ENCODE peak calls at places on chromosomes 16 and 17, in eight cellular contexts. N is left ventricle myocardium inferior, C is fibroblast of pulmonary artery, J is kidney epithelial cell, B is skeletal muscle cell, U is ovary, Y is A549, M is right atrium auricular region. O is an unnamed sample.

GRCh38 chr16:79328327-79329162 is 272.0 kb downstream of the MAF start:
- DNase-seq in N (no peak), C (no peak), J (no peak), B (no peak), U (no peak), Y (no peak), M (no peak), O (no peak)

GRCh38 chr17:80743181-80743771 is 198.6 kb downstream of the RPTOR start:
- DNase-seq in N (no peak), C (no peak), J (no peak), B (no peak), U (no peak), Y (no peak), M (no peak), O (no peak)

GRCh38 chr17:78041401-78042179 is 83.1 kb downstream of the TNRC6C start:
- DNase-seq in N (no peak), C (peak), J (no peak), B (no peak), U (no peak), Y (no peak), M (no peak), O (no peak)

GRCh38 chr16:82504811-82505210 is 122.0 kb upstream of the CDH13 start:
- DNase-seq in N (no peak), C (no peak), J (no peak), B (no peak), U (peak), Y (no peak), M (no peak), O (no peak)

GRCh38 chr17:15171433-15172047 is 93.6 kb downstream of the PMP22 start:
- DNase-seq in N (peak), C (peak), J (peak), B (peak), U (peak), Y (peak), M (peak), O (peak)

GRCh38 chr17:39863918-39864746 is at the start of gene IKZF3:
- DNase-seq in N (peak), C (peak), J (peak), B (no peak), U (no peak), Y (peak), M (no peak), O (peak)

GRCh38 chr17:63162406-63163157 is 196.5 kb downstream of the TANC2 start:
- DNase-seq in N (no peak), C (no peak), J (no peak), B (no peak), U (no peak), Y (no peak), M (no peak), O (no peak)

GRCh38 chr17:34895388-34895787 is 65.9 kb downstream of the CCT6B start:
- DNase-seq in N (no peak), C (no peak), J (no peak), B (no peak), U (no peak), Y (no peak), M (no peak), O (no peak)

GRCh38 chr16:86103320-86103719 is 204.4 kb downstream of the IRF8 start:
- DNase-seq in N (no peak), C (no peak), J (no peak), B (no peak), U (no peak), Y (no peak), M (no peak), O (peak)

GRCh38 chr17:22233382-22233781 is 541.1 kb downstream of the KCNJ18 start:
- DNase-seq in N (no peak), C (no peak), J (no peak), B (no peak), U (no peak), Y (no peak), M (no peak), O (no peak)

GRCh38 chr16:72092832-72093447 is 480 bp downstream of the TXNL4B start:
- DNase-seq in N (no peak), C (peak), J (no peak), B (peak), U (no peak), Y (peak), M (no peak), O (no peak)
- H3K4me3 ChIP-seq in N (peak), C (peak), J (peak), B (peak), U (peak), Y (peak), M (peak), O (peak)

GRCh38 chr16:507996-508395 is 19.5 kb upstream of the CAPN15 start:
- DNase-seq in N (no peak), C (no peak), J (no peak), B (no peak), U (no peak), Y (no peak), M (no peak), O (no peak)

GRCh38 chr16:505479-506245 is 21.9 kb upstream of the CAPN15 start:
- DNase-seq in N (no peak), C (no peak), J (no peak), B (no peak), U (no peak), Y (no peak), M (no peak), O (no peak)

GRCh38 chr16:506246-506546 is 21.3 kb upstream of the CAPN15 start:
- DNase-seq in N (no peak), C (no peak), J (no peak), B (no peak), U (no peak), Y (no peak), M (no peak), O (no peak)

GRCh38 chr16:512802-513201 is 14.7 kb upstream of the CAPN15 start:
- DNase-seq in N (no peak), C (no peak), J (no peak), B (no peak), U (no peak), Y (no peak), M (no peak), O (no peak)

DNA sequence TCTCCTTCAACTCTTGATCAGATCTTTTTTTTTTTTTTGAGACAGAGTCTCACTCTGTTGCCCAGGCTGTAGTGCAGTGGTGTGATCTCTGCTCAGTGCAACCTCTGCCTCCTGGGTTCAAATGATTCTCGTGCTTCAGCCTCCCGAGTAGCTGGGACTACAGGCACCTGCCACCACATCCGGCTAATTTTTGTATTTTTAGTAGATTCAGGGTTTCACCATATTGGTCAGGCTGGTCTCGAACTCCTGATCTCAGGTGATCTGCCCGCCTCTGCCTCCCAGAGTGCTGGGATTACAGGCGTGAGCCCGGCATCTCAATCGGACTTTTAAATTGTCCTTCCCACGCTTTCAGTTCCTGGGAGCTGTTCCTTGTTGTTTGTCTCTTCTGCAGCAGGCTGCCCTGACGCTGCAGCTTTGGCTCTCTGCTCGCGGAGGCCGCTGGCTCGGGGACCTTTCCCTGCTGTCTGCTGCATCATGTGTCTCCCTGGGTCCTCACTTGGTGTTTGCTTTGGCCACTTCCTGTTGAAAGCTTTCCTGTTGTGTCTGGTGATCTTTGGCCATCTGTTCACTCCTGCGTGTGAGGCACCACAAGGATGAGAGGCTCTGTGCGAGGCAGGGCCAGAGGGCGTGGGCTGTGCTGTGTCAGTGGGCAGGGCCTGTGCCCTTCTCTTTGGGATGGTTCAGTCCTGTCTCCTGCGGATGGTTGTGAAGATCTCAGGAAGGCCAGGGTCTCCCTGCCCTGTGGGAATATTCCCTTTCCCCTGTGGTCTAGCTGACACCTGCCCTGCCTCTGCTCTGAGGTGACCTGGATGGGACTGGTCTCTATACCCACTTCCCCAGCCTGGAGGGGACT is 18.4 kb upstream of the CAPN15 start:
- DNase-seq in N (no peak), C (peak), J (no peak), B (no peak), U (no peak), Y (no peak), M (no peak), O (no peak)
- H3K4me3 ChIP-seq in N (no peak), C (no peak), J (no peak), B (no peak), U (no peak), Y (no peak), M (no peak), O (no peak)

DNA sequence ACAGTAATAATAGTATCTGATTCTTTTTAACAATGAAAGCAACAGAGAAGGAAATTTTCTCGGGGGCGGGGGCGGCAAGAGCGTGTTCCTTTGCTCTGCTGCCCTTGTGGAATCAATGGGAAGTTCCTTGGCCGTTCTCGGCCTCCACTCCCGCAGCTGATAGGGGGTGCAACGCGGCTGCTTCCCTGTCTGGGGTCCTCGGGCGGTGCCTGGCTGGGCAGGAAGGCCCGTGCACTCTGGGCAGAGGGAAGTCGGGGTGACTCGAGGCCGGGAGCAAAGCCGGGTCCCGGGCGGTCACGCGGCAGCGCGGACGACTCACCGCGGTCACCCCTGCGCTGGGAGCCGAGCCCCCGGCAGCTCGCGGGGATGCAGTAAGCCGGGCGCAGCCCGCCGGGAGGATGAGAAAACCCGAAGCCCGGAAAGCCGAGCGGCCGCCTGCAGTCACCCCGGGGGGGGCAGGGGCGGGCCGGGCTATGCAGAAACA is 2.5 kb downstream of the TUBB3 start:
- DNase-seq in N (no peak), C (no peak), J (no peak), B (no peak), U (no peak), Y (no peak), M (no peak), O (no peak)
- H3K4me3 ChIP-seq in N (peak), C (peak), J (peak), B (peak), U (peak), Y (peak), M (peak), O (no peak)

GRCh38 chr17:33273743-33274410 is 19.2 kb downstream of the ASIC2 start:
- DNase-seq in N (no peak), C (no peak), J (no peak), B (no peak), U (no peak), Y (no peak), M (no peak), O (no peak)
- H3K4me3 ChIP-seq in N (no peak), C (no peak), J (no peak), B (no peak), U (no peak), Y (no peak), M (no peak), O (no peak)

GRCh38 chr17:5535436-5535835 is 48.9 kb downstream of the NLRP1 start:
- DNase-seq in N (no peak), C (no peak), J (no peak), B (no peak), U (no peak), Y (no peak), M (no peak), O (no peak)
- H3K4me3 ChIP-seq in N (no peak), C (no peak), J (no peak), B (no peak), U (no peak), Y (no peak), M (no peak), O (no peak)

GRCh38 chr17:56835259-56835575 is 1.3 kb downstream of the DGKE start:
- DNase-seq in N (no peak), C (no peak), J (no peak), B (no peak), U (no peak), Y (no peak), M (no peak), O (no peak)

GRCh38 chr17:56833812-56834379 is at the start of the genes C17orf67 and DGKE:
- DNase-seq in N (peak), C (peak), J (peak), B (peak), U (peak), Y (peak), M (peak), O (peak)

GRCh38 chr17:56832446-56832845 is 1.3 kb downstream of the C17orf67 start:
- DNase-seq in N (no peak), C (no peak), J (no peak), B (no peak), U (no peak), Y (no peak), M (no peak), O (no peak)

GRCh38 chr17:56833023-56833811 is 503 bp downstream of the C17orf67 start:
- DNase-seq in N (peak), C (peak), J (no peak), B (no peak), U (peak), Y (peak), M (peak), O (peak)

GRCh38 chr17:56834380-56835258 is 668 bp downstream of the DGKE start:
- DNase-seq in N (peak), C (peak), J (no peak), B (no peak), U (no peak), Y (peak), M (no peak), O (peak)
- H3K4me3 ChIP-seq in N (peak), C (peak), J (peak), B (peak), U (peak), Y (peak), M (peak), O (peak)

DNA sequence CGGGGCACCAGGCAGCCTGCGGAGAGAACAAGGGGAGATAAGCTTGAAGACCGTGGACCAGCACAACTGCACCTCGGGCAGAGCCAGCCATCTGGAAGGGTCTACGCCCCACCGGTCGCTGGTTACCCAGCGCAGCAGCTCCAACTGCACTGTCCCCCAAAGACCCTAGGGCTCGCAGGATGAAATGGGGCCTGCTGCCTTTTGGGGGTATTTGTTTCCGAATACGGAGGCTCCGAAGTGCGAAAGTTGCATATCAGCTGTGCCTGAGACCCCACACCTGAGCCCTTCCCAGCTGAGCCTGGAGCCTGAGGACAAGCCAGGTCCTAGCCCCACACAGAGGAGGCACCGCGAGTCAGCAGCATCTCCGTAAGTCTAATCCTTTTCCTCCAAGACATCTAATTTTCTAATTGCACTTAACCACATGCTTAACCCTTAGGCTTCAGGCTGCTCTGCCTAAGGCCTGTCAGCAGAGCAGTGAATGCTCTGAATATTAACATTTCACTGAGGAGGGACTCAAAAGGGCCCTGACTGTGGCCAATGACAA is 4.0 kb downstream of the KIFC3 start:
- DNase-seq in N (no peak), C (no peak), J (no peak), B (no peak), U (no peak), Y (no peak), M (no peak), O (no peak)
- H3K4me3 ChIP-seq in N (peak), C (no peak), J (peak), B (no peak), U (no peak), Y (peak), M (no peak), O (no peak)

GRCh38 chr16:75293746-75294145 is 42.3 kb upstream of the BCAR1 start:
- DNase-seq in N (no peak), C (no peak), J (no peak), B (no peak), U (no peak), Y (no peak), M (no peak), O (no peak)

GRCh38 chr16:75301804-75302203 is 50.4 kb upstream of the BCAR1 start:
- DNase-seq in N (no peak), C (no peak), J (no peak), B (no peak), U (no peak), Y (no peak), M (no peak), O (no peak)

GRCh38 chr16:75296606-75297005 is 45.2 kb upstream of the BCAR1 start:
- DNase-seq in N (peak), C (peak), J (no peak), B (no peak), U (no peak), Y (no peak), M (peak), O (no peak)

GRCh38 chr16:75294773-75295172 is 43.3 kb upstream of the BCAR1 start:
- DNase-seq in N (no peak), C (no peak), J (no peak), B (no peak), U (no peak), Y (no peak), M (no peak), O (no peak)

GRCh38 chr16:75298252-75298651 is 46.8 kb upstream of the BCAR1 start:
- DNase-seq in N (no peak), C (no peak), J (no peak), B (no peak), U (no peak), Y (no peak), M (no peak), O (no peak)
- H3K4me3 ChIP-seq in N (no peak), C (no peak), J (no peak), B (no peak), U (no peak), Y (no peak), M (no peak), O (no peak)

GRCh38 chr16:31873556-31874353 is at the start of gene ZNF267:
- DNase-seq in N (peak), C (peak), J (no peak), B (peak), U (peak), Y (peak), M (peak), O (peak)

GRCh38 chr16:31874354-31875111 is 926 bp downstream of the ZNF267 start:
- DNase-seq in N (no peak), C (peak), J (no peak), B (no peak), U (no peak), Y (peak), M (no peak), O (no peak)

GRCh38 chr16:31877876-31878642 is 4.5 kb downstream of the ZNF267 start:
- DNase-seq in N (no peak), C (no peak), J (no peak), B (no peak), U (no peak), Y (no peak), M (no peak), O (no peak)

GRCh38 chr16:31876955-31877828 is 3.6 kb downstream of the ZNF267 start:
- DNase-seq in N (no peak), C (peak), J (peak), B (peak), U (no peak), Y (peak), M (no peak), O (no peak)

DNA sequence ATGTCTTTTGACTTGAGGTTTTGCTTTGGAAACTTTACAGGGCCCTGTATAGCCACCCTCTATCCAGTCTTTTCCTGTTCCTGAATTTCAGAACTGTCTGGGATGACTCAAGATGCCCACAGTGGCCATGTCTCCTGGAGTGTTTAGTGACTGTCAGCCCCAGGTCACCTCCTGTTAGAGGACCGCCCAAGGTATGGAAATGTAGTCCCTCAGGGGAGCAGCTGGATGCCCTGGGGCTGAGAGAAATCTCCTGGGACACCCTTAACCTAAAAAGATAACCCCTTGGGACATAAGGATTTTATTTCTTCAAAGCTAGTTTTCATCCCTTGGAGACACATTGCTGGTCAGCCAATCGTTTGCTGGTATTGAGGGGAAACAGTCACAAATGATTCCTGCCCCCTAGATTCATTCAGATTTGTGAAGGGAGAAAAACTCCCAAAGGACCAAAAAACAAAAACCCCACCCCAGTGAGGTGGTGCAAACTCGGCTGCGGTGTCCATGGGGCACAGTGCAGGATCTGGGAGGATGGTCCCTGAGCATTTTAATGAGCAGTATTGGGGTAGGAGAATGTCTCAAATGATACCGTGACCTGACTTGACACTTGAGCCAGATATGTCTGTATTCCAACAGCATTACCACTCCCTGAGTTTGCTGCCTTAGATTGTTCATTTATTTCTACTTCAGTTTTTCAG is 1.7 kb downstream of the ZNF267 start:
- DNase-seq in N (no peak), C (peak), J (no peak), B (no peak), U (no peak), Y (no peak), M (no peak), O (no peak)
- H3K4me3 ChIP-seq in N (peak), C (peak), J (peak), B (peak), U (peak), Y (peak), M (peak), O (no peak)